ENCODE peak calls at places on chromosomes 1 and 21, in five cellular contexts. Q, Y, K, B and G are unnamed samples.

GRCh38 chr1:22877112-22877915 is 95.4 kb downstream of the LACTBL1 start:
- DNase-seq in Y (no peak), Q (no peak), K (no peak), B (no peak), G (no peak)

GRCh38 chr21:36916718-36917117 is 49.8 kb downstream of the HLCS start:
- DNase-seq in Q (no peak), Y (no peak), K (no peak), B (no peak), G (no peak)

GRCh38 chr1:184112176-184112948 is 60.8 kb downstream of the TSEN15 start:
- DNase-seq in K (no peak), B (no peak), Q (no peak), Y (peak; percentile 26), G (no peak)

GRCh38 chr1:53330819-53331218 is 2.9 kb upstream of the LRP8 start:
- DNase-seq in K (no peak), B (peak; percentile 20), Y (peak; percentile 22), Q (no peak), G (no peak)

GRCh38 chr1:31651025-31651424 is 6.3 kb upstream of the PEF1 start:
- DNase-seq in Q (no peak), Y (no peak), K (no peak), B (no peak), G (no peak)

GRCh38 chr1:167520711-167521206 is 2.4 kb upstream of the CD247 start:
- DNase-seq in Q (no peak), Y (no peak), B (no peak), K (no peak), G (no peak)

GRCh38 chr1:60503216-60503615 is 429.6 kb upstream of the C1orf87 start:
- DNase-seq in Q (no peak), Y (no peak), B (no peak), K (no peak), G (no peak)

GRCh38 chr1:112803906-112804762 is 89.0 kb upstream of the PPM1J start:
- DNase-seq in K (peak; percentile 15), Q (peak; percentile 59), Y (peak; percentile 72), B (peak; percentile 46), G (peak; percentile 25)

GRCh38 chr21:45306832-45307571 is 19.3 kb upstream of the POFUT2 start:
- DNase-seq in B (peak; percentile 60), Y (peak; percentile 52), K (no peak), Q (no peak), G (no peak)

GRCh38 chr1:205449750-205450443 is 5.9 kb downstream of the BLACAT1 start:
- DNase-seq in B (peak; percentile 76), Q (peak; percentile 71), K (no peak), Y (peak; percentile 86), G (no peak)

GRCh38 chr1:198686069-198686728 is 47.4 kb downstream of the PTPRC start:
- DNase-seq in K (no peak), Y (peak; percentile 71), Q (no peak), B (no peak), G (no peak)

GRCh38 chr1:156050376-156050775 is 3.2 kb downstream of the UBQLN4 start:
- DNase-seq in Q (no peak), K (no peak), Y (no peak), B (no peak), G (no peak)

GRCh38 chr1:119771770-119772169 is 3.1 kb upstream of the HMGCS2 start:
- DNase-seq in B (no peak), K (no peak), Q (no peak), Y (no peak), G (no peak)

GRCh38 chr1:205424881-205425635 is 3.2 kb upstream of the LEMD1 start:
- DNase-seq in Y (no peak), Q (no peak), K (no peak), B (no peak), G (no peak)

GRCh38 chr1:8494681-8495080 is 176.8 kb downstream of the SLC45A1 start:
- DNase-seq in B (no peak), K (no peak), Y (no peak), Q (no peak), G (no peak)

GRCh38 chr1:197965132-197965707 is 48.0 kb downstream of the LHX9 start:
- DNase-seq in K (no peak), B (no peak), Y (no peak), Q (no peak), G (no peak)

GRCh38 chr1:196366817-196367495 is 241.3 kb downstream of the KCNT2 start:
- DNase-seq in K (no peak), Y (no peak), Q (no peak), B (no peak), G (no peak)

GRCh38 chr1:19577001-19577400 is 67.1 kb upstream of the NBL1 start:
- DNase-seq in K (no peak), Q (no peak), B (no peak), Y (no peak), G (no peak)

GRCh38 chr1:186152227-186152944 is 222.7 kb downstream of the TPR start:
- DNase-seq in K (no peak), B (no peak), Q (no peak), Y (peak; percentile 95), G (no peak)

GRCh38 chr21:22670148-22670547 is 1671.9 kb downstream of the NCAM2 start:
- DNase-seq in B (no peak), Y (no peak), K (no peak), Q (no peak), G (no peak)

GRCh38 chr1:92476071-92476607 is 10.6 kb downstream of the GFI1 start:
- DNase-seq in K (peak; percentile 53), B (peak; percentile 24), Q (no peak), Y (no peak), G (peak; percentile 19)

GRCh38 chr1:235998812-235999211 is 66.1 kb downstream of the NID1 start:
- DNase-seq in Y (no peak), K (peak; percentile 15), Q (no peak), B (no peak), G (no peak)

GRCh38 chr1:93414749-93415148 is 33.2 kb upstream of the FNBP1L start:
- DNase-seq in Q (no peak), Y (no peak), K (no peak), B (no peak), G (peak; percentile 8)

GRCh38 chr21:29680273-29680672 is 259.5 kb downstream of the GRIK1 start:
- DNase-seq in Q (no peak), K (no peak), Y (no peak), B (no peak), G (no peak)

GRCh38 chr21:37520801-37521200 is 154.2 kb downstream of the DYRK1A start:
- DNase-seq in Y (no peak), B (no peak), K (no peak), Q (no peak), G (no peak)

GRCh38 chr1:91011726-91012125 is 10.1 kb downstream of the ZNF644 start:
- DNase-seq in Y (peak; percentile 24), B (no peak), Q (no peak), K (no peak), G (no peak)